ENCODE peak calls at places on chromosomes 7 and 10, in four cellular contexts. V, K, R and G are unnamed samples.

GRCh38 chr7:47073284-47073683 is 508.6 kb downstream of the TNS3 start:
- DNase-seq in V (no peak), K (no peak), R (no peak), G (no peak)

GRCh38 chr7:99420213-99420612 is 11.4 kb downstream of the BUD31 start:
- DNase-seq in V (no peak), K (no peak), R (no peak), G (no peak)

GRCh38 chr10:13100349-13101294 is 659 bp downstream of the OPTN start:
- DNase-seq in V (no peak), K (no peak), R (no peak), G (no peak)

GRCh38 chr7:105779856-105780815 is 96.3 kb downstream of the ATXN7L1 start:
- DNase-seq in V (no peak), K (no peak), R (no peak), G (no peak)

GRCh38 chr10:55628260-55628701 is 732.8 kb downstream of the ZWINT start:
- DNase-seq in V (no peak), K (no peak), R (no peak), G (no peak)

GRCh38 chr7:73827568-73828106 is 3.2 kb upstream of the CLDN4 start:
- DNase-seq in V (no peak), K (no peak), R (peak), G (no peak)

GRCh38 chr7:91628742-91629141 is 251.8 kb downstream of the MTERF1 start:
- DNase-seq in V (no peak), K (no peak), R (no peak), G (no peak)

GRCh38 chr10:404341-404740 is 269.1 kb downstream of the ZMYND11 start:
- DNase-seq in V (no peak), K (no peak), R (no peak), G (no peak)

GRCh38 chr10:62831346-62831745 is 15.2 kb upstream of the EGR2 start:
- DNase-seq in V (no peak), K (no peak), R (no peak), G (no peak)

GRCh38 chr10:89391882-89392756 is at the start of gene IFIT1:
- DNase-seq in V (peak), K (peak), R (peak), G (no peak)

GRCh38 chr10:45377858-45378257 is 3.8 kb downstream of the ALOX5 start:
- DNase-seq in V (no peak), K (no peak), R (no peak), G (no peak)

GRCh38 chr10:6399241-6399701 is 180.8 kb downstream of the PRKCQ start:
- DNase-seq in V (no peak), K (no peak), R (peak), G (no peak)

GRCh38 chr10:28367865-28368541 is 65.1 kb upstream of the MPP7 start:
- DNase-seq in V (no peak), K (peak), R (no peak), G (peak)

GRCh38 chr7:36906448-36906847 is 182.2 kb upstream of the AOAH start:
- DNase-seq in V (no peak), K (no peak), R (no peak), G (no peak)

DNA sequence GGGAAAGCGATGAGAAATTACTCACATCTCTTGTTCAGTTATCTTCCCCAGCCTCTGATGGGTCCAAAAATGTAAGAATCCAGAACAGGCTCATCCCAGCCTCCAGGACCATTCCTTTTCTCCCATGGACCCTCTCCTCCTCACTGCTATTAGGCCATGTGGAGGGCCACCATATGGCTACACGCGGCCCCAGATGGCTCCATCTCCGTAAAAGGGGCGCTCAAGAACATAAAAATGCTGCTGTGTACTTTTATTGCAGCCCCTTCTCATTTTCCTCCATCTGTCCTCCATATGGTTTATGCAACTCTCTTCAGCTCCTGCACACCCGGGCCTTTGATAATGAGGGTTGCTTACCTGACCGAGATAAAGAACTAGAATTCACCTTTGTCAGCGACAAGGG is 166.2 kb downstream of the RAPGEF5 start:
- DNase-seq in V (no peak), K (no peak), R (no peak), G (no peak)
- TF ChIP-seq SPI1 in V (no peak), K (no peak), R (no peak), G (no peak)

GRCh38 chr7:124074007-124074406 is 41.1 kb upstream of the TMEM229A start:
- DNase-seq in V (no peak), K (no peak), R (no peak), G (no peak)

GRCh38 chr7:124076844-124077243 is 44.0 kb upstream of the TMEM229A start:
- DNase-seq in V (no peak), K (no peak), R (peak), G (no peak)

GRCh38 chr7:124071843-124072242 is 39.0 kb upstream of the TMEM229A start:
- DNase-seq in V (no peak), K (no peak), R (no peak), G (no peak)

GRCh38 chr7:124073325-124073676 is 40.4 kb upstream of the TMEM229A start:
- DNase-seq in V (no peak), K (no peak), R (no peak), G (no peak)

DNA sequence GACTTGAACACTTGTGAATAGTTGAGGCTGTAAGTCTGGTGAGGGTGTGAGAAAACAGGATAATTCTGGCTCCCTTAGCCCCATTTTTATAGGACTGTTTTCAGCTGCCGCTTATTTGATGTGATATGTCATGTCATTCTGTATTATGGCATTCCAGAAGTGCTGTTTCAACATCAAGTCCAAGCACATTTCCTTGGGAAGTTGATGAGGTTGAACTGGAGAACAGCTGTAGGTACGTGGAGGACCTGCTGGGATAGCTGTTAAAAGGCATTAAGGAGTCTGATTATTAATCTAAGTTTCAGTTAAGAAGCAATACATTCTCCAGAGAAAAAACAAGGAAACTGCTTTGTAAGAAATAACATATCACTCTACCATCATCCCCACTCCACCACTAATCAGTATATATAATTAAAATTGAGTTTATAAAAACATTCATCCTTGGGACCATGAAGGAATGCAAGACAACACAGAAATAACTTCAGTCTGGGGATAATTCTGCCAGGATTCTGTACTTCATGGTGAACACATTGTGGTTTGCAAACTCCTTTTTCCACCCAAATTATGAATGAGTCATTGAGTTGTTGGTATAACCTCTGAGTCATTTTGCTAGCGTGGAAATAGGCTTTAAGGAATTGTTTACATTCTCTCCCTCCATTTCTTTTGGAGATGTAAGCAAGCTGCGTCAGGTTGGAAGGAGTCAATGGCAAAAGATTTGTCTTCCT is 39.9 kb upstream of the TMEM229A start:
- DNase-seq in V (no peak), K (no peak), R (no peak), G (no peak)
- TF ChIP-seq SPI1 in V (no peak), K (no peak), R (no peak), G (no peak)

GRCh38 chr10:70965566-70965965 is 77.2 kb upstream of the PCBD1 start:
- DNase-seq in V (no peak), K (no peak), R (no peak), G (no peak)

GRCh38 chr10:70970830-70971229 is 82.5 kb upstream of the PCBD1 start:
- DNase-seq in V (no peak), K (no peak), R (no peak), G (no peak)

GRCh38 chr10:70966848-70967553 is 78.6 kb upstream of the PCBD1 start:
- DNase-seq in V (no peak), K (no peak), R (no peak), G (no peak)

GRCh38 chr10:70967591-70968588 is 79.5 kb upstream of the PCBD1 start:
- DNase-seq in V (no peak), K (no peak), R (no peak), G (peak)

GRCh38 chr10:70969188-70969587 is 80.8 kb upstream of the PCBD1 start:
- DNase-seq in V (no peak), K (no peak), R (no peak), G (no peak)
- TF ChIP-seq SPI1 in V (no peak), K (no peak), R (no peak), G (no peak)

GRCh38 chr7:30877993-30878392 is 33.7 kb upstream of the AQP1 start:
- DNase-seq in V (no peak), K (no peak), R (no peak), G (no peak)

GRCh38 chr7:30881448-30881847 is 30.2 kb upstream of the AQP1 start:
- DNase-seq in V (no peak), K (no peak), R (no peak), G (no peak)

GRCh38 chr7:30879139-30880089 is 32.2 kb upstream of the AQP1 start:
- DNase-seq in V (no peak), K (no peak), R (no peak), G (no peak)

GRCh38 chr7:30880090-30880704 is 31.5 kb upstream of the AQP1 start:
- DNase-seq in V (no peak), K (no peak), R (no peak), G (no peak)

DNA sequence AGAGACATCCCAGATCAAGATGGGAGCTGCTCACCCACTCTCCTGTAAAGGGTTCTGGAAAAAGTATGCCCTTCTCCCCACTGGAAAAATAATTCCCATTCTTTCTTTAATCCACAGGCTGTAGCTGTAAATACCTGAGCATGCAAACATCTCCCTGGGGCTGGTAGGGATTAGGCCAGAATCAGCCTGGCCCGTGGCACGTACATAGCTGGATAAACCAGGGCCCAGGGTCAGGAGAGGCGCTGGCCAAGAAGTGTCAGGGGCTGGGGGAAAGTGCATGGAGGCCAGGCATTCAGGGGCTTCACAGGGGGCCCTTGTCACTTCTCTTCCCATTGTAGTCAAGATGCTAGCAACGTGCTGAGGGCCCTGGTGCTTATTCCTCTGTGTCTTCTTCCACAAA is 30.7 kb upstream of the AQP1 start:
- DNase-seq in V (no peak), K (no peak), R (no peak), G (no peak)
- TF ChIP-seq SPI1 in V (no peak), K (no peak), R (no peak), G (no peak)

GRCh38 chr7:102445674-102446071 is 12.3 kb downstream of the ORAI2 start:
- DNase-seq in V (no peak), K (no peak), R (no peak), G (no peak)

GRCh38 chr7:102436123-102436522 is 2.7 kb downstream of the ORAI2 start:
- DNase-seq in V (no peak), K (no peak), R (no peak), G (no peak)

GRCh38 chr7:102444961-102445673 is 11.7 kb downstream of the ORAI2 start:
- DNase-seq in V (no peak), K (no peak), R (no peak), G (no peak)

DNA sequence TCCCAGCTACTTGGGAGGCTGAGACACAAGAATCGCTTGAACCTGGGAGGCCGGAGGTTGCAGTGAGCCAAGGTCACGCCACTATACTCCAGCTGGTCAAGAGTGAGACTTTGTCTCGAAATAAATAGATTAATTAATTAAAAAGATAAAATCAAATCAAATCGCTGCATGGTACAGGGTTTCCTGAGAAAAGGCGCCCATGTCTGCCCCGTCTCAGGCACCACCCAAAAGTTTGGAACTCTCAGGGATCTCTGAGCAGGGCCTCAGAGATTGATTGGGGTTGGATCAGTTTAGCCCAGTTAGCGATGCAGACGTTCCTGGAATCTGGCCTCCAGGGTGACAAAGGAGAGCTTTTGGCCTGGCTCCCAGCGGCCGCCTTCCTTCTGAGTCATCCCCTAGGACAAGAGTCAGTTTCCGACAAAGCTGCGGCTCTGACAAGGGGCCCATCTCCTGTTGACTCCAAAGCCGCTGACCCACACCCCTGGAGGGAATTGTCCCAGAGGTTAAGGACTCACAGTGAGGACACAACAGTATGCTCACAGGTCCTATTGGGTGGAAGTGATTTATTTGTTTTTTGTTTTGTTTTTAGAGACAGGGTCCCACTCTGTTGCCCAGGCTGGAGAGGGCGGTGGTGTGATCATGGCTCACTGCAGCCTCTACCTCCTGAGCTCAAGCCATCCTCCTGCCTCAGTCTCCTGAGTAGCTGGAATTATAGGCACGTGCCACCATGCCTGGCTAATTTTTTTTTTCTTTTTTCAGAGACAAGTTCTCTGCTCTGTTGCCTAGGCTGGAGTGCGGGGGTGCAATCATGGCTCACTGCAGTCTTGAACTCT is 6.8 kb downstream of the ORAI2 start:
- DNase-seq in V (peak), K (no peak), R (no peak), G (no peak)
- TF ChIP-seq SPI1 in V (no peak), K (no peak), R (no peak), G (no peak)

DNA sequence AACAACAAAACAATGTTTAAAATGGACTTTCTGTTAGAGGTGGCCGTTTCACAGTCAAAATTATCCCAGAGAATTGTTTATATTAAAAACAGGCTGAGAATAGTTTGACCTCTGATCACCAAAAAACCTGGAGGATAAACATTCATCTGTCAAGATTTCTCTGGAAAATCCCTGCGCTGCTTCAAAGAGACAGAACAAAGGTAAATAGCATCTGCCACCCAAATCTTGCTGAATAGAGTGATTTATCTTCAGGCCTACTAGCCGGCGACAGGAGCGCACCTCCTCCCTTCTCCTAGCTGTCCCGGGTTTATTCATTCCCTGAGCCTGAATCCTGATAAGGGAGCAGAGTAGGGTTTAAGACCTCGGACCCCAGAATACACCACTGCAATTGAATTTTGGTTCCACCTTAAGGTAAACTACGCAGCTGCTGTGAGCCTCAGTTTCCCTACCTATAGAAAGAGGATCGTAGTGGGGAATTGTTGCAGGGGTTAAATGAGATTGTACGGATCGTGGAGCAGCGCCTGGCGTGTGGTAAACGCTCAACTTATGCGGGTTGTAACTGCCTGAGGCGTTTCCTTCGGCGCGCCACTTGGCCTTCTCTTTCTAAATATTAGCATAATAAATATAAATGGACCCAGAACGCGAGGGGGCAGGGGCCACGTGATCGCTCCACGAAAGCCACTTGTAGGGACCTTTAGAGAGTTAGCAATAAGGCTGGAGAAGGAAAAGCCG is 495 bp upstream of the ST7 start:
- DNase-seq in V (peak), K (no peak), R (peak), G (no peak)
- TF ChIP-seq SPI1 in V (no peak), K (no peak), R (no peak), G (no peak)

GRCh38 chr7:119482671-119483070 is 790.3 kb upstream of the KCND2 start:
- DNase-seq in V (no peak), K (no peak), R (no peak), G (no peak)
- TF ChIP-seq SPI1 in V (no peak), K (no peak), R (no peak), G (no peak)

GRCh38 chr10:132233501-132234075 is 46.8 kb downstream of the DPYSL4 start:
- DNase-seq in V (no peak), K (no peak), R (no peak), G (no peak)
- TF ChIP-seq SPI1 in V (no peak), K (no peak), R (no peak), G (no peak)

DNA sequence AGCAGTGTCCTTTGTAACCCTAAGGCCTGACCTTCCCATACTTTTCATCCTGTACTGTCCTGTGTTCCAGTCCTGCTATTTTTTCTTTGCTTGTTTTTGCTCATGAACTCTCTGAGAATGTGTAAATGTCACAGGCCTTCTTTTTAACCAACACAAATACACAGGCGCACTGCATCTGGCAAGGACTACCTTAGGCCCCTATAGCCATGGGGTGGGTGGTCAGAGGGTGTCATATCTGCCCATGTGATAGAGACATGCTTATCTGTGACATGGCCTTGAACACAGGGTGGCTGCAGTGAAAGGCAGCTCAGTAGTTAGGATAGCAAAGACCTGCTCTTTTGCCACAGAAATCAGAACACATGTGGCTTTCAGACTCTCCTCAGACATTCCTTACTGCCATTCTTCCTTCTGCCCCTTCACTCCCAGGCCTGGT is 3.9 kb upstream of the MBL2 start:
- DNase-seq in V (no peak), K (no peak), R (no peak), G (no peak)
- TF ChIP-seq SPI1 in V (no peak), K (no peak), R (no peak), G (no peak)